ENCODE peak calls at places on chromosomes 4 and X, in eight cellular contexts. One of them, this sample, is unnamed.

GRCh38 chr4:10546-10870 is 42.6 kb upstream of the ZNF595 start:
- DNase-seq in breast epithelium: no peak
- DNase-seq in heart left ventricle: no peak
- DNase-seq in ovary: no peak
- DNase-seq in GM12892: no peak
- DNase-seq in HCT116: no peak
- DNase-seq in lower leg skin: no peak
- DNase-seq in IMR-90: no peak
- DNase-seq in this sample: no peak

GRCh38 chr4:65546882-65547281 is 123.4 kb downstream of the EPHA5 start:
- DNase-seq in IMR-90: no peak
- DNase-seq in HCT116: no peak
- DNase-seq in heart left ventricle: no peak
- DNase-seq in ovary: no peak
- DNase-seq in breast epithelium: no peak
- DNase-seq in GM12892: no peak
- DNase-seq in lower leg skin: no peak
- DNase-seq in this sample: no peak

GRCh38 chr4:15303052-15303641 is 124.7 kb upstream of the C1QTNF7 start:
- DNase-seq in HCT116: no peak
- DNase-seq in IMR-90: peak
- DNase-seq in GM12892: no peak
- DNase-seq in lower leg skin: no peak
- DNase-seq in breast epithelium: no peak
- DNase-seq in heart left ventricle: no peak
- DNase-seq in ovary: peak
- DNase-seq in this sample: no peak

GRCh38 chrX:47366051-47366722 is 4.2 kb upstream of the ZNF157 start:
- DNase-seq in lower leg skin: peak
- DNase-seq in ovary: peak
- DNase-seq in GM12892: peak
- DNase-seq in breast epithelium: no peak
- DNase-seq in heart left ventricle: peak
- DNase-seq in HCT116: no peak
- DNase-seq in IMR-90: peak
- DNase-seq in this sample: peak

GRCh38 chrX:40169193-40170086 is 71.7 kb upstream of the BCOR start:
- DNase-seq in IMR-90: peak
- DNase-seq in HCT116: peak
- DNase-seq in lower leg skin: no peak
- DNase-seq in heart left ventricle: peak
- DNase-seq in breast epithelium: no peak
- DNase-seq in ovary: peak
- DNase-seq in GM12892: no peak
- DNase-seq in this sample: peak

GRCh38 chr4:3387943-3388348 is 53.8 kb upstream of the HGFAC start:
- DNase-seq in IMR-90: peak
- DNase-seq in ovary: peak
- DNase-seq in HCT116: no peak
- DNase-seq in GM12892: no peak
- DNase-seq in lower leg skin: peak
- DNase-seq in heart left ventricle: peak
- DNase-seq in breast epithelium: peak
- DNase-seq in this sample: no peak

GRCh38 chr4:14607001-14607400 is 395.3 kb upstream of the CPEB2 start:
- DNase-seq in IMR-90: no peak
- DNase-seq in ovary: no peak
- DNase-seq in breast epithelium: no peak
- DNase-seq in lower leg skin: no peak
- DNase-seq in HCT116: no peak
- DNase-seq in heart left ventricle: no peak
- DNase-seq in GM12892: no peak
- DNase-seq in this sample: no peak

GRCh38 chr4:8322794-8323704 is 53.5 kb downstream of the HTRA3 start:
- DNase-seq in GM12892: no peak
- DNase-seq in ovary: no peak
- DNase-seq in IMR-90: no peak
- DNase-seq in lower leg skin: peak
- DNase-seq in heart left ventricle: no peak
- DNase-seq in breast epithelium: no peak
- DNase-seq in HCT116: no peak
- DNase-seq in this sample: no peak

GRCh38 chrX:138519296-138519695 is 192.2 kb downstream of the FGF13 start:
- DNase-seq in ovary: no peak
- DNase-seq in lower leg skin: no peak
- DNase-seq in GM12892: no peak
- DNase-seq in breast epithelium: no peak
- DNase-seq in IMR-90: no peak
- DNase-seq in heart left ventricle: no peak
- DNase-seq in HCT116: no peak
- DNase-seq in this sample: no peak

GRCh38 chr4:108080752-108081151 is 88.0 kb downstream of the LEF1 start:
- DNase-seq in heart left ventricle: no peak
- DNase-seq in HCT116: no peak
- DNase-seq in IMR-90: no peak
- DNase-seq in breast epithelium: no peak
- DNase-seq in ovary: no peak
- DNase-seq in lower leg skin: no peak
- DNase-seq in GM12892: no peak
- DNase-seq in this sample: no peak

GRCh38 chrX:39275500-39276068 is 474.3 kb downstream of the MID1IP1 start:
- DNase-seq in breast epithelium: no peak
- DNase-seq in heart left ventricle: no peak
- DNase-seq in ovary: no peak
- DNase-seq in HCT116: no peak
- DNase-seq in IMR-90: no peak
- DNase-seq in GM12892: no peak
- DNase-seq in lower leg skin: no peak
- DNase-seq in this sample: no peak

GRCh38 chrX:109684136-109684535 is 48.9 kb downstream of the ACSL4 start:
- DNase-seq in breast epithelium: no peak
- DNase-seq in lower leg skin: no peak
- DNase-seq in IMR-90: peak
- DNase-seq in GM12892: no peak
- DNase-seq in HCT116: no peak
- DNase-seq in heart left ventricle: no peak
- DNase-seq in ovary: no peak
- DNase-seq in this sample: no peak

GRCh38 chrX:154370300-154370881 is 4.0 kb downstream of the FLNA start:
- DNase-seq in IMR-90: no peak
- DNase-seq in heart left ventricle: peak
- DNase-seq in GM12892: no peak
- DNase-seq in breast epithelium: no peak
- DNase-seq in lower leg skin: no peak
- DNase-seq in ovary: peak
- DNase-seq in HCT116: no peak
- DNase-seq in this sample: peak

GRCh38 chrX:154366666-154367055 is 7.8 kb downstream of the FLNA start:
- DNase-seq in heart left ventricle: peak
- DNase-seq in HCT116: no peak
- DNase-seq in lower leg skin: no peak
- DNase-seq in breast epithelium: no peak
- DNase-seq in GM12892: no peak
- DNase-seq in IMR-90: no peak
- DNase-seq in ovary: no peak
- DNase-seq in this sample: no peak

GRCh38 chrX:154367474-154368308 is 6.7 kb downstream of the FLNA start:
- DNase-seq in ovary: no peak
- DNase-seq in breast epithelium: no peak
- DNase-seq in heart left ventricle: no peak
- DNase-seq in HCT116: no peak
- DNase-seq in lower leg skin: no peak
- DNase-seq in GM12892: no peak
- DNase-seq in IMR-90: no peak
- DNase-seq in this sample: no peak

GRCh38 chrX:154369453-154370299 is 4.8 kb downstream of the FLNA start:
- DNase-seq in HCT116: peak
- DNase-seq in GM12892: no peak
- DNase-seq in ovary: peak
- DNase-seq in IMR-90: peak
- DNase-seq in breast epithelium: peak
- DNase-seq in heart left ventricle: peak
- DNase-seq in lower leg skin: peak
- DNase-seq in this sample: peak

DNA sequence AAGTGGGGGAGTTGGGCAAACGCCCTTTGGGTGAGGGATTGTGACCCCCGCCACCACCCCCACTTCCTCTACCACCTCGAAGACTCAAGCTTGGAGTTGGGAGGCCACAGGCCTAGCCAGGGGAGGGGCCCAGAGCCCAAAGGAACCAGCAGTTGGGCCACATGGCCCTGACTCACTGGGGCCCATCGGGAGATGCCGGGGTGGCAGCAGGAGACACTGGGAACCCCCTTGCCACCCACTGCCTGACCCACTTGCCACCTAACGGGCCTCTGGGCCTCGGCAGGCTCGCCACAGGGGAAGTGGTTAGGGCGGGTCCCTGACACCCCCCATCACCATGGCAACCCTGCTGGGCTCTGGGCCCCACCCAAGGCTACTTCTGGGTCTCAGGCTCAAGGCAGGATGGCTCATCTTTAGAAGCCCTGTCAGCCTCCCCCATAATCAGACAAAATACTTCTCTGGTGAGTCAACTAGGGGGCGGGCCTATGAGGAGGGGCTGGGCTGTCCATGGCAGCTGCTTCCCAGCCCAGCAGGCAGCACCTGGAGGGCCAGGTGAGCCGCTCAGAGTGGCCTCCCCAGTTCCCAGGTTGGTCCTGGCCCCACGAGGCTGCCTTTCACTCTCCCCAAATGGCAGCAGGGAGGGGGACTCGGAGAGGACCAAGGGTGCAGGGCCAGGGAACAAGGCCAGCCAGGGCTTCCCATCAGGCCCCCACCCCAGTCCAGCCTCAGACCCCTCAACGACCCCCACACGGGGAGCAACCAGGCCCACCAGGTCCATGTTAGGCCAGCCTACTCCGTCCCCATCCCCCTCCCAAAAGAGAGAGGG is 5.6 kb downstream of the FLNA start:
- DNase-seq in HCT116: peak
- DNase-seq in IMR-90: peak
- DNase-seq in heart left ventricle: peak
- DNase-seq in breast epithelium: no peak
- DNase-seq in GM12892: no peak
- DNase-seq in lower leg skin: peak
- DNase-seq in ovary: peak
- DNase-seq in this sample: peak
- TF ChIP-seq POLR2A in HCT116: no peak
- TF ChIP-seq POLR2A in IMR-90: peak
- TF ChIP-seq POLR2A in heart left ventricle: no peak
- TF ChIP-seq POLR2A in breast epithelium: no peak
- TF ChIP-seq POLR2A in GM12892: peak
- TF ChIP-seq POLR2A in lower leg skin: no peak
- TF ChIP-seq POLR2A in ovary: peak
- TF ChIP-seq POLR2A in this sample: peak

DNA sequence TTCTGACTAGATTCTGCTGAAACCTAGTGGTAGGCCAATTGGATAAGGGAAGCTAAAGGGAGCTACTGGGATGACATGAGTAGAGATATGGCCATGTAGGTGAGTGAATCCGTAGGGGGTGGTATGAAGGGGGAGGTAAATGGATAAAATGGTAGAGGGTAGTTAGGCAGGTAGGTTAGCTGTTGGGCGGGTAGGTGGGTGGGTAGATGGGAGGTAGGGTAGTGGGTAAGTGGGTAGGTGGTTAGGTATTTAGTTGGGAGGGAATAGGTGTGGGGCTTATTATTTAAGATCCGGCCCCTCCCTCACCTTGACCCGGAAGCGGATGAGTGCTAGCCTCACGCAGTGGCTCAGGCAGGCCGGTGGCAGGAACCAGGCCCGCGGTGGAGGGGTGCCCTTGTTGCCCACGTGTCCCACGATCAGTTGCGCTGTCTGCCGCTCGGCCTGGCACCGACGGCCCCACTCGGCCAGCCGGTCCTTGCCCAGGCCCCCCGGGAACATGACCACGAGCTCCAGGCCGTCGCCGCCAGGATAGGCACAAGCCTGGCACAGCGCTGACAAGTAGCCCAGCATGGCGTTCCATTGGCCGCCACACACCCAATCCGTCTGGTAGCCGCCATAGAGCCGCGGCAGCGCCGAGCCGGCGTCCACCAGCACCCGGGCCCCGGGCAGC is 725 bp downstream of the FAM120C start:
- DNase-seq in IMR-90: no peak
- DNase-seq in GM12892: peak
- DNase-seq in HCT116: peak
- DNase-seq in lower leg skin: peak
- DNase-seq in ovary: peak
- DNase-seq in heart left ventricle: peak
- DNase-seq in breast epithelium: peak
- DNase-seq in this sample: peak
- TF ChIP-seq POLR2A in IMR-90: no peak
- TF ChIP-seq POLR2A in GM12892: peak
- TF ChIP-seq POLR2A in HCT116: peak
- TF ChIP-seq POLR2A in lower leg skin: no peak
- TF ChIP-seq POLR2A in ovary: no peak
- TF ChIP-seq POLR2A in heart left ventricle: no peak
- TF ChIP-seq POLR2A in breast epithelium: no peak
- TF ChIP-seq POLR2A in this sample: peak

DNA sequence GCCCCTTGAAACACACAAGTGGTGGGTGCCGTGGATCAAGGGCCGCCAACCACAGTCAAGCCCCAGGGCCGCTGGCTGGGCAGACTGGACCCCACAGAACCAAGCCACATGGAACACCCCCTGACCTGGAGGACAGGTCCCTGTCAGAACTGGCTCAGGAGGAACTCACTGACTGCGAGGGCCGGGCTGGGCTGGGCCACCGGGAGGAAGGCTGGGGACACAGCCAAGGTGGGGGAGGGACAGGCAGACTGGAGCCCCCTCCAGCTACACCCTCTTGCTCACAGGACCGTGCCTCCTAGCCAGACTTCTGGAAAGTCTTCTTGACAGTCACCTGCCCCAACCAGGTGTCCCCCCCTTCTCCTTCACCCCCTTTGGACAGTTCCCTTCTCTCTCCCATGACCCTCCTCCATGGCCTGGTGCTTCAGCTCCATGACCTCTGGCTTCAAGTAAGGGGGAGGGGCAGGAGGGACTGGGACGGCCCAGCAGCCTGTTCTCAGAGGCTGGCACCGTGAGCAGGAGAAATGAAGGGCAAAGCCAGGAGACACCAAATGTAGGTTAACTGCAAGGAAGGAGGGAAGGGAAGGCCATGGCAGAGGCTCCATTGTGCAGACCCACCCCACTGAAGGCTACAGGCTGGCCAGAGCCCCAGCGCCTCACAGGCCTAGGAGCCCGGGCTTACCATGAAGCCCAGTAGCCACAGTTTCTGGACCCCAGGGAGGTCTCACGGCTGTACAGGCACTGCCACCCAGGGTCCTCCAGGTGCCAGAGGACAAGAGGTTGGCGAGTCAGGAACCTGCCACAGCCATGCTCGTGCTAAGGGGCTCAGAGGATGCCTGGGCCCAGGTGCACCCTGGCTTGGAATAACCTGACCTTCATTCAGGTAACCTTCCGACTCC is 22.6 kb upstream of the DUSP9 start:
- DNase-seq in GM12892: no peak
- DNase-seq in HCT116: no peak
- DNase-seq in lower leg skin: no peak
- DNase-seq in IMR-90: no peak
- DNase-seq in breast epithelium: no peak
- DNase-seq in ovary: no peak
- DNase-seq in heart left ventricle: no peak
- DNase-seq in this sample: no peak
- TF ChIP-seq POLR2A in GM12892: no peak
- TF ChIP-seq POLR2A in HCT116: no peak
- TF ChIP-seq POLR2A in lower leg skin: no peak
- TF ChIP-seq POLR2A in IMR-90: no peak
- TF ChIP-seq POLR2A in breast epithelium: no peak
- TF ChIP-seq POLR2A in ovary: no peak
- TF ChIP-seq POLR2A in heart left ventricle: no peak
- TF ChIP-seq POLR2A in this sample: no peak

GRCh38 chr4:112515278-112516075 is 503 bp downstream of the NEUROG2 start:
- DNase-seq in IMR-90: no peak
- DNase-seq in breast epithelium: no peak
- DNase-seq in GM12892: no peak
- DNase-seq in lower leg skin: peak
- DNase-seq in HCT116: no peak
- DNase-seq in ovary: peak
- DNase-seq in heart left ventricle: no peak
- DNase-seq in this sample: peak
- TF ChIP-seq POLR2A in IMR-90: no peak
- TF ChIP-seq POLR2A in breast epithelium: no peak
- TF ChIP-seq POLR2A in GM12892: peak
- TF ChIP-seq POLR2A in lower leg skin: no peak
- TF ChIP-seq POLR2A in HCT116: no peak
- TF ChIP-seq POLR2A in ovary: no peak
- TF ChIP-seq POLR2A in heart left ventricle: no peak
- TF ChIP-seq POLR2A in this sample: no peak